ENCODE peak calls at places on chromosomes 13 and 19, in six cellular contexts. X is amygdala; H is HS-5; R is cardiac muscle cell; V is activated CD4-positive, CD25-positive, alpha-beta regulatory T cell; O is NCI-H1417. N is an unnamed sample.

GRCh38 chr13:40974460-40975407 is 44.4 kb downstream of the ELF1 start:
- DNase-seq in V (no peak), X (no peak), H (no peak), O (no peak), R (peak; percentile 65), N (peak; percentile 58)

GRCh38 chr19:41408256-41408655 is 10.6 kb downstream of the BCKDHA start:
- DNase-seq in V (no peak), H (no peak), O (no peak), X (no peak), R (no peak), N (no peak)

GRCh38 chr13:109900723-109901122 is 114.3 kb upstream of the IRS2 start:
- DNase-seq in R (no peak), O (no peak), X (no peak), V (no peak), H (no peak), N (no peak)

GRCh38 chr13:44108345-44108858 is 228.7 kb downstream of the LACC1 start:
- DNase-seq in O (no peak), X (no peak), R (no peak), H (no peak), V (no peak), N (no peak)

GRCh38 chr13:31947105-31947504 is 84.5 kb upstream of the FRY start:
- DNase-seq in X (no peak), R (no peak), H (no peak), O (peak; percentile 4), V (no peak), N (no peak)

GRCh38 chr13:40060318-40061007 is 405.0 kb downstream of the COG6 start:
- DNase-seq in R (no peak), H (peak; percentile 4), X (peak; percentile 63), O (peak; percentile 13), V (no peak), N (no peak)

GRCh38 chr19:55277494-55277893 is 2.4 kb downstream of the HSPBP1 start:
- DNase-seq in H (no peak), V (no peak), O (no peak), X (no peak), R (no peak), N (no peak)

GRCh38 chr19:11179716-11180297 is 17.5 kb downstream of the KANK2 start:
- DNase-seq in R (no peak), V (no peak), O (no peak), X (no peak), H (no peak), N (no peak)

GRCh38 chr19:4267901-4268815 is 10.9 kb upstream of the SHD start:
- DNase-seq in V (no peak), X (no peak), H (no peak), R (no peak), O (no peak), N (no peak)

GRCh38 chr19:33374406-33374703 is 846 bp downstream of the CEBPG start:
- DNase-seq in V (no peak), X (no peak), O (peak; percentile 74), H (no peak), R (peak; percentile 42), N (no peak)